ENCODE peak calls at places on chromosome 21, in four cellular contexts. E is CD8-positive, alpha-beta T cell; V is OCI-LY7; U is neural progenitor cell. J is an unnamed sample.
A peak's percentile ranks its signal among the peaks of the same experiment; 100 is the strongest.

GRCh38 chr21:40760811-40761210 is 86.1 kb downstream of the DSCAM start:
- DNase-seq in V (no peak), U (no peak), E (no peak), J (no peak)

GRCh38 chr21:28442624-28443023 is 550.1 kb downstream of the LTN1 start:
- DNase-seq in E (no peak), V (no peak), U (no peak), J (no peak)

GRCh38 chr21:43816611-43817071 is 27.3 kb downstream of the RRP1 start:
- DNase-seq in U (no peak), V (no peak), E (no peak), J (no peak)

GRCh38 chr21:45423968-45424853 is 19.2 kb downstream of the COL18A1 start:
- DNase-seq in V (no peak), U (no peak), E (no peak), J (no peak)

GRCh38 chr21:45379171-45379900 is 25.6 kb upstream of the COL18A1 start:
- DNase-seq in E (no peak), U (no peak), V (no peak), J (no peak)

GRCh38 chr21:44736291-44737004 is 25.1 kb upstream of the TSPEAR start:
- DNase-seq in U (no peak), E (no peak), V (no peak), J (no peak)

GRCh38 chr21:31293986-31294385 is 50.1 kb downstream of the TIAM1 start:
- DNase-seq in V (no peak), U (no peak), E (no peak), J (no peak)

GRCh38 chr21:37145635-37146111 is 72.6 kb downstream of the TTC3 start:
- DNase-seq in U (peak; percentile 45), E (no peak), V (no peak), J (no peak)

GRCh38 chr21:31370893-31371652 is 27.0 kb upstream of the TIAM1 start:
- DNase-seq in V (no peak), E (no peak), U (no peak), J (no peak)

GRCh38 chr21:46151989-46152938 is 3.1 kb downstream of the FTCD start:
- DNase-seq in V (no peak), E (no peak), U (no peak), J (no peak)

GRCh38 chr21:41258617-41259016 is 58.0 kb upstream of the FAM3B start:
- DNase-seq in U (no peak), V (no peak), E (no peak), J (no peak)

GRCh38 chr21:16755061-16755460 is 757.8 kb upstream of the CXADR start:
- DNase-seq in E (no peak), V (no peak), U (no peak), J (no peak)

GRCh38 chr21:15775291-15775690 is 45.5 kb downstream of the USP25 start:
- DNase-seq in U (no peak), E (no peak), V (no peak), J (no peak)

GRCh38 chr21:35016517-35017188 is 32.4 kb downstream of the RUNX1 start:
- DNase-seq in V (no peak), E (no peak), U (no peak), J (no peak)
- H3K27ac ChIP-seq in V (no peak overlapping the region), E (no peak overlapping the region), U (no peak overlapping the region), J (no peak overlapping the region)

GRCh38 chr21:39048574-39048973 is 134.7 kb downstream of the PSMG1 start:
- DNase-seq in U (no peak), V (no peak), E (no peak), J (no peak)
- H3K27ac ChIP-seq in U (no peak overlapping the region), V (no peak overlapping the region), E (no peak overlapping the region), J (no peak overlapping the region)

GRCh38 chr21:33360281-33360680 is 35.5 kb downstream of the IFNAR1 start:
- DNase-seq in U (no peak), V (no peak), E (no peak), J (no peak)
- H3K27ac ChIP-seq in U (no peak overlapping the region), V (no peak overlapping the region), E (no peak overlapping the region), J (no peak overlapping the region)

DNA sequence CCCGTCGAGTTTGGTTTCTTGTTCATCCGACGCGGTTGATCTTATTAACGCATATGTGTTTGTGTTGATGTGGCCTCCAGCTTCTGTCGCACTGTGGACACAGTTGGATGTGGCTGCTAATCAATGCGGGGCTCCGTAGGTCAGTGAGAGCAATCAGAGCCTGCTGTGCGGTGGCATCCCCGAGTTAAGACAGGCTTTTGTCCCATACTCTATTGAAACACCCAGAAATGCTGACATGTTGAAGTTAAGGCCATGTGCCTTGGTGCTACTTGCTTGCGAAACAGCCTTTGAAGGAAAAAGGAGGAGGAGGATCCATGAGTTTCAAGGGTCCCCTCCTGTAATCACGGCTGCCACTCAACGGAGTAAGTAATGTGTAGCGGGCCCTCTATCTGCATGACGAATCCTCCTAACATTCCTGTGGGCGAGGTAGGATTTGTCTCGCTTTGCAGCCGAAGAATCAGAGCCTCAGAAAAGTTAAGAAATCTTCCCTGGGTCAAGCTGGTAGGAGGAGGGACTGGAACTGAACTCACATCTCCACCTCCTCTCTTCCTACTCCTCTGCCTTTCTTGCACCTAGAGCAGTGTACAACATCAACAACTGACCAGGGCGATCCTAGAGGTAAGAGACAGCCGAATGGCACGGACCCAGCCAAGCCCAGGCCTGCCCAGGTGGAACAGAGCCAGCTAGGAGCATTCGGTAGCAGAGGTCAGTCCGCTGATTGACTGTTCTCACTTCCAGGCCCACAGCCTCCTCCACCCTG is 19.5 kb downstream of the PDE9A start:
- DNase-seq in E (no peak), U (peak; percentile 64), V (no peak), J (peak; percentile 51)
- H3K27ac ChIP-seq in E (no peak overlapping the region), U (no peak overlapping the region), V (no peak overlapping the region), J (no peak overlapping the region)

DNA sequence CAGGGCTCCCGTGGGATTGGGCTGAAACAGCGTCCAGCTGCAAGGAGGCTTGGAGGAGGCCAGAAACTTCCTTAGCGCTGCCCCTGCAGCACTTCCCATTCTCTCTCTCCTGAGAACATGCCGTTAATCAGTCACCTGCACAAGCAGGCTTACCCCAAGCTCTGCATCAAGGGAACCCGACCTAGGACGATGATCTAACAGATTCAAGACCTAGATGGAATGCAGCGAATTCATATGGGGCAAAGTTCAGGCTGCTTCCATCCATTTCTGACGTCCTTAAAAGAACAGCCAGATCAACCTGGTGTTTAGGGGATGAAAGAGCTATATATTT is 114.1 kb downstream of the ERG start:
- DNase-seq in V (no peak), U (no peak), E (no peak), J (no peak)
- H3K27ac ChIP-seq in V (no peak overlapping the region), U (no peak overlapping the region), E (no peak overlapping the region), J (no peak overlapping the region)

DNA sequence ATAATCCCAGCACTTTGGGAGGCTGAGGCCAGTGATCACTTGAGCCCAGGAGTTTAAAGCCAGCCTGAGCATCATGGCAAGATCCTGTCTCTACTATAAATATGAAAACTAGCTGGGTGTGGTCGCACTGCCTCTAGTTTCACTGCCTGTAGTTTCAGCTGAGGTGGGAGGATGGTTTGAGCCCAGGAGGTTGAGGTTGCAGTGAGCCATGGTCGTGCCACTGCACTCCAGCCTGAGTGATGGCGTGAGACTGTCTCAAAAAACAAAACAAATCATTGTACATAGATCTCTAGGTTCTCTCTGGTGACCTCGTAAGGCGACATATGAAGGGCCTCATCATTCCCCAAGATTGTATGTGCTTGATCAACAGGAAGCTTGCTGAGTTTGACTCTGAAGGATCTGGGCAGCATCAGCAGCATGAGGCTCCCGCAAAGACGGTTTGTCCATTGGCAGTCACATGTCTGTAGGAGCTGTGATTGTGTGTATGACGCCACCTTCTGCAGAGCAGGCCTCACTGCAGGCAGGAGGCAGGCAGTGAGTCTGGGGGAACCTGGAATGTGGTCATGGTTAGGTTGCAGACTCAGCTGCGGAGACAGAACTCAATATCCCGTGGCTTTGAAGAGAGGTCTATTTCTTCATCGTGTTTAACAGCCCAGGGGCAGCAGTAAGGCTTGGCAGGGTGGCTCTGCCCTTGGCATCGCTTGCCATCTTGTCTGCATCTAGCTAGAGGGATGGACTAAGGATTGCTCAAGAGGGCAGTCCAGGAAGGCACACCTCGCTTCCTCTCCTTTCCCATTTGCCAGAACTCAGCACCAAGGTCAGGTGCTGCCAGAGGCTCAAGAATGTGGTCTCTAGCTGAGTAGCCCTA is 13.9 kb downstream of the ATP5PO start:
- DNase-seq in V (peak; percentile 24), U (peak; percentile 74), E (no peak), J (no peak)
- H3K27ac ChIP-seq in V (no peak overlapping the region), U (no peak overlapping the region), E (no peak overlapping the region), J (no peak overlapping the region)

GRCh38 chr21:38145104-38145503 is 111.7 kb upstream of the KCNJ15 start:
- DNase-seq in V (no peak), E (no peak), U (no peak), J (no peak)

GRCh38 chr21:38144193-38144592 is 112.6 kb upstream of the KCNJ15 start:
- DNase-seq in V (no peak), U (no peak), E (no peak), J (no peak)

GRCh38 chr21:38148046-38148445 is 108.7 kb upstream of the KCNJ15 start:
- DNase-seq in V (no peak), E (no peak), U (no peak), J (no peak)

GRCh38 chr21:38151021-38151645 is 105.7 kb upstream of the KCNJ15 start:
- DNase-seq in E (no peak), U (no peak), V (no peak), J (no peak)

DNA sequence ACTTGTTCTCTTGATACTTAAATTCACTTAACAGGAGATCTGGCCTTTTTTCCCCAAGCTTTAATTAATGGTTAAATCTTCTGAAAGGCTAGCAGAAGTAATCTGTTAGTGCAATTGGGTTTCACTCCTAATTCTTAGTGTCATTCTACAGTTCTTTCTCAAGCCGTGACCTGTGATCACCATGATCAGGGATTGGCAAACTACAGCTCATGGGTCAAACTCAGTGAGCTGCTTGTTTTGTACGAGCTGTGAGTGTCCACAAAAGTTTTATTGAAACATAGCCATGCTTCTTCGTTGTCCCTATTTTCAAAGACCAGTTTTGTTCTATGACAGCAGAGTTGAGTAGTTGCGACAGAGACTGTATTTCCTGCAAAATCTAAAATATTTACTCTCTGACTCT is 109.4 kb upstream of the KCNJ15 start:
- DNase-seq in E (no peak), U (no peak), V (no peak), J (no peak)
- H3K27ac ChIP-seq in E (no peak overlapping the region), U (no peak overlapping the region), V (no peak overlapping the region), J (no peak overlapping the region)